ENCODE peak calls at places on chromosomes 4 and X, in nine cellular contexts. Q is DND-41, O is right lobe of liver, T is prostate gland, S is OCI-LY7, H is foreskin keratinocyte, B is mammary epithelial cell, D is lower leg skin, Z is IMR-90. P is an unnamed sample.
A peak's percentile ranks its signal among the peaks of the same experiment; 100 is the strongest.

GRCh38 chr4:76434901-76435688 is at the start of gene SHROOM3:
- DNase-seq in D (no peak), T (peak; percentile 17), O (no peak), B (peak; percentile 62), S (no peak), Q (no peak), Z (no peak), H (peak; percentile 80), P (peak; percentile 52)

GRCh38 chr4:92359481-92359880 is 55.7 kb downstream of the GRID2 start:
- DNase-seq in S (no peak), H (no peak), Q (no peak), T (no peak), D (no peak), B (no peak), O (no peak), Z (no peak), P (no peak)

GRCh38 chr4:161822174-161822573 is 341.6 kb downstream of the FSTL5 start:
- DNase-seq in H (no peak), Z (no peak), Q (no peak), T (no peak), S (no peak), O (no peak), D (no peak), B (no peak), P (no peak)

GRCh38 chr4:90318208-90318607 is 191.0 kb downstream of the CCSER1 start:
- DNase-seq in H (peak; percentile 65), D (no peak), T (no peak), O (no peak), Z (peak; percentile 90), S (no peak), B (peak; percentile 70), Q (no peak), P (peak; percentile 67)

GRCh38 chr4:7324651-7325121 is 110.0 kb downstream of the PSAPL1 start:
- DNase-seq in Z (no peak), H (no peak), Q (no peak), T (no peak), O (peak; percentile 38), B (no peak), S (no peak), D (no peak), P (no peak)

GRCh38 chr4:78551420-78552351 is at the start of gene ANXA3:
- DNase-seq in Z (no peak), T (peak; percentile 73), H (peak; percentile 64), Q (no peak), B (peak; percentile 70), O (peak; percentile 71), D (no peak), S (no peak), P (no peak)

GRCh38 chrX:45449982-45450381 is 249.3 kb upstream of the DIPK2B start:
- DNase-seq in H (peak; percentile 92), B (peak; percentile 91), Q (no peak), T (peak; percentile 8), O (no peak), D (no peak), S (no peak), Z (no peak), P (peak; percentile 85)

GRCh38 chr4:54971474-54971950 is 153.9 kb downstream of the KDR start:
- DNase-seq in D (peak; percentile 21), H (peak; percentile 46), T (no peak), S (peak; percentile 54), B (peak; percentile 32), Q (peak; percentile 7), Z (peak; percentile 53), O (no peak), P (peak; percentile 65)

GRCh38 chr4:132396636-132397035 is 752.5 kb upstream of the PCDH10 start:
- DNase-seq in B (no peak), S (no peak), T (no peak), D (no peak), O (no peak), Z (peak; percentile 4), H (no peak), Q (no peak), P (no peak)

GRCh38 chrX:137432609-137433008 is 133.3 kb upstream of the ZIC3 start:
- DNase-seq in T (no peak), B (no peak), S (peak; percentile 20), Z (no peak), Q (peak; percentile 7), H (no peak), O (no peak), D (no peak), P (peak; percentile 0)

GRCh38 chr4:177235026-177235425 is 74.6 kb upstream of the NEIL3 start:
- DNase-seq in S (no peak), T (no peak), D (no peak), Q (no peak), O (no peak), B (peak; percentile 55), Z (peak; percentile 82), H (peak; percentile 47), P (peak; percentile 14)

GRCh38 chrX:8374041-8374825 is 90.4 kb upstream of the VCX3B start:
- DNase-seq in D (no peak), Q (no peak), B (peak; percentile 14), O (no peak), Z (no peak), S (no peak), T (no peak), H (peak; percentile 56), P (peak; percentile 30)

GRCh38 chr4:138051157-138051556 is 191.0 kb downstream of the SLC7A11 start:
- DNase-seq in H (peak; percentile 40), Z (peak; percentile 79), S (no peak), B (no peak), T (no peak), O (no peak), D (no peak), Q (no peak), P (no peak)

GRCh38 chrX:97070346-97070745 is 186.6 kb downstream of the RPA4 start:
- DNase-seq in O (no peak), Q (no peak), T (no peak), Z (peak; percentile 20), H (no peak), B (no peak), D (no peak), S (no peak), P (no peak)

GRCh38 chrX:72479324-72480274 is 93.0 kb downstream of the HDAC8 start:
- DNase-seq in S (no peak), D (no peak), Z (no peak), Q (no peak), T (peak; percentile 4), B (no peak), O (no peak), H (no peak), P (no peak)

GRCh38 chrX:19602866-19603620 is 87.7 kb upstream of the MAP3K15 start:
- DNase-seq in H (peak; percentile 69), T (no peak), Q (no peak), S (no peak), B (peak; percentile 83), Z (peak; percentile 82), D (no peak), O (no peak), P (peak; percentile 85)

GRCh38 chrX:140501321-140501720 is 3.5 kb downstream of the SOX3 start:
- DNase-seq in B (no peak), S (no peak), O (no peak), Z (no peak), Q (no peak), H (no peak), T (no peak), D (no peak), P (no peak)

GRCh38 chrX:31265383-31265782 is 193.5 kb upstream of the FTHL17 start:
- DNase-seq in S (no peak), O (no peak), Q (no peak), H (no peak), Z (no peak), T (no peak), D (no peak), B (no peak), P (no peak)

GRCh38 chr4:151603377-151603776 is 157.4 kb downstream of the GATB start:
- DNase-seq in Z (no peak), B (no peak), S (no peak), Q (no peak), D (no peak), H (no peak), T (no peak), O (no peak), P (no peak)

GRCh38 chr4:151600432-151600831 is 160.4 kb downstream of the GATB start:
- DNase-seq in Z (peak; percentile 20), B (peak; percentile 64), S (no peak), T (no peak), Q (no peak), O (no peak), D (no peak), H (peak; percentile 80), P (peak; percentile 69)

GRCh38 chr4:151605215-151605614 is 155.6 kb downstream of the GATB start:
- DNase-seq in Q (no peak), S (no peak), D (no peak), O (no peak), H (no peak), B (no peak), T (no peak), Z (no peak), P (no peak)

GRCh38 chr4:151606061-151606460 is 154.7 kb downstream of the GATB start:
- DNase-seq in H (no peak), T (no peak), O (no peak), S (no peak), B (no peak), D (no peak), Z (no peak), Q (no peak), P (no peak)

GRCh38 chr4:151604238-151604637 is 156.6 kb downstream of the GATB start:
- DNase-seq in Z (peak; percentile 32), B (no peak), T (no peak), S (peak; percentile 37), O (no peak), H (peak; percentile 11), D (no peak), Q (no peak), P (peak; percentile 19)
- TF ChIP-seq CTCF in Z (peak; percentile 57), B (peak; percentile 48), T (peak; percentile 37), S (peak; percentile 76), O (peak; percentile 52), H (peak; percentile 74), D (no peak), Q (peak; percentile 66), P (peak; percentile 33)

GRCh38 chrX:47200385-47201150 is 6.9 kb downstream of the UBA1 start:
- DNase-seq in H (peak; percentile 54), S (no peak), Q (no peak), D (peak; percentile 63), Z (peak; percentile 65), B (peak; percentile 71), O (no peak), T (peak; percentile 56), P (peak; percentile 90)
- TF ChIP-seq CTCF in H (peak; percentile 53), S (no peak), Q (no peak), D (no peak), Z (peak; percentile 25), B (peak; percentile 40), O (no peak), T (no peak), P (peak; percentile 49)

GRCh38 chr4:70737409-70737808 is 15.6 kb downstream of the RUFY3 start:
- DNase-seq in O (no peak), T (no peak), S (peak; percentile 52), Q (peak; percentile 64), Z (no peak), B (no peak), H (no peak), D (no peak), P (no peak)
- TF ChIP-seq CTCF in O (no peak), T (no peak), S (peak; percentile 50), Q (peak; percentile 57), Z (no peak), B (no peak), H (no peak), D (no peak), P (no peak)

DNA sequence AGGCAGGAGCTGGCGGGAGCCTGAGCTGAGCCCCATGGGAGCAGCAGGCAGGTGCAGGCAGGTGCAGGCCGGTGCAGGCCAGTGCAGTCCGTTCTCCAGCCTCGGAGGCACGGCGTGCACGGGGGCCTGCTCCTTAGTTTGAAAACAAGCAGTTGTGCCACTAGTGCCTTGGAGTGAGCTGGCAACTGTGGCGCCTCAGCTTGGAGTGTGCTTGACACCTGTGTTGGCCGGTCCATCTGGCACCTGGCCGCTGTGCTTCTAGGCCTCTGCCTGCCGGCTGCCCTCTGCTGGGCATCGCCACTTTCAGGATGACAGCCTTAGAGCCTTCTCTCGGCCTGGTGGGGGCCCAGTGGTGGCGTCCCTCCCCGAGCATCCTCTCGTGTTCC is 47.9 kb downstream of the RGS12 start:
- DNase-seq in D (peak; percentile 11), O (peak; percentile 92), B (peak; percentile 7), Z (no peak), S (no peak), T (peak; percentile 68), Q (no peak), H (peak; percentile 11), P (peak; percentile 20)
- TF ChIP-seq CTCF in D (no peak), O (peak; percentile 67), B (peak; percentile 64), Z (no peak), S (no peak), T (peak; percentile 45), Q (no peak), H (peak; percentile 24), P (peak; percentile 68)

P was measured in bronchial epithelial cell.